ENCODE peak calls at places on chromosomes 11 and 22, in eight cellular contexts. Z is fibroblast of villous mesenchyme, U is Peyer's patch, P is heart left ventricle, L is K562, Q is sigmoid colon, O is foreskin fibroblast, W is GM23248. N is an unnamed sample.

GRCh38 chr11:130328420-130328819 is 13.7 kb upstream of the ZBTB44 start:
- DNase-seq in Z (no peak), L (no peak), W (no peak), O (no peak), U (no peak), Q (no peak), P (no peak), N (no peak)

GRCh38 chr11:67312187-67313021 is 9.1 kb downstream of the SSH3 start:
- DNase-seq in W (no peak), P (no peak), Q (no peak), L (peak), O (no peak), Z (no peak), U (no peak), N (peak)

GRCh38 chr11:124586247-124586860 is 16.6 kb downstream of the OR8A1 start:
- DNase-seq in U (no peak), P (peak), W (peak), Z (peak), O (peak), Q (no peak), L (peak), N (peak)

GRCh38 chr11:134126197-134126822 is 57.4 kb downstream of the JAM3 start:
- DNase-seq in L (no peak), Z (peak), P (no peak), Q (no peak), O (peak), W (peak), U (no peak), N (no peak)

GRCh38 chr11:123799438-123799837 is 6.7 kb downstream of the OR6M1 start:
- DNase-seq in W (no peak), Q (no peak), Z (no peak), P (no peak), O (no peak), U (no peak), L (no peak), N (no peak)

GRCh38 chr11:30789270-30789669 is 203.1 kb upstream of the MPPED2 start:
- DNase-seq in U (no peak), P (no peak), Q (no peak), L (no peak), W (peak), O (peak), Z (peak), N (no peak)

GRCh38 chr11:112769170-112769569 is 192.1 kb upstream of the NCAM1 start:
- DNase-seq in U (no peak), Q (no peak), W (no peak), P (no peak), L (no peak), O (no peak), Z (no peak), N (no peak)

GRCh38 chr11:91804057-91804456 is 420.6 kb upstream of the FAT3 start:
- DNase-seq in W (no peak), O (no peak), Z (no peak), Q (no peak), U (no peak), L (no peak), P (no peak), N (no peak)

GRCh38 chr11:1771700-1772099 is 8.0 kb upstream of the CTSD start:
- DNase-seq in Z (peak), U (peak), P (peak), Q (peak), W (peak), L (no peak), O (peak), N (peak)

GRCh38 chr11:13046626-13047570 is 37.8 kb downstream of the RASSF10 start:
- DNase-seq in L (no peak), Q (no peak), O (no peak), U (no peak), W (no peak), P (no peak), Z (no peak), N (no peak)

GRCh38 chr11:44036811-44037657 is 10.7 kb upstream of the ACCSL start:
- DNase-seq in P (peak), Q (peak), Z (peak), L (peak), O (peak), W (peak), U (peak), N (peak)

GRCh38 chr11:65899356-65900124 is 648 bp downstream of the FOSL1 start:
- DNase-seq in Z (peak), P (peak), Q (peak), L (peak), U (no peak), W (peak), O (peak), N (peak)
- H3K4me3 ChIP-seq in Z (peak), P (peak), Q (peak), L (peak), U (peak), W (peak), O (peak), N (peak)

GRCh38 chr11:116732740-116733385 is 39.9 kb downstream of the BUD13 start:
- DNase-seq in U (peak), Z (peak), W (peak), Q (no peak), O (peak), P (no peak), L (peak), N (peak)
- H3K4me3 ChIP-seq in U (no peak), Z (no peak), W (no peak), Q (no peak), O (no peak), P (no peak), L (no peak), N (no peak)

GRCh38 chr11:118148240-118148639 is 4.4 kb downstream of the SCN4B start:
- DNase-seq in O (no peak), Q (no peak), U (no peak), Z (no peak), W (no peak), P (no peak), L (no peak), N (no peak)

GRCh38 chr11:118147502-118147901 is 5.1 kb downstream of the SCN4B start:
- DNase-seq in P (no peak), Z (no peak), Q (no peak), U (no peak), L (no peak), W (no peak), O (no peak), N (no peak)

GRCh38 chr11:118145285-118146227 is 7.1 kb downstream of the SCN4B start:
- DNase-seq in W (peak), L (peak), U (peak), O (peak), P (peak), Q (peak), Z (peak), N (peak)

GRCh38 chr11:118144869-118145268 is 7.8 kb downstream of the SCN4B start:
- DNase-seq in L (no peak), W (no peak), Z (no peak), O (no peak), Q (no peak), U (no peak), P (no peak), N (no peak)

DNA sequence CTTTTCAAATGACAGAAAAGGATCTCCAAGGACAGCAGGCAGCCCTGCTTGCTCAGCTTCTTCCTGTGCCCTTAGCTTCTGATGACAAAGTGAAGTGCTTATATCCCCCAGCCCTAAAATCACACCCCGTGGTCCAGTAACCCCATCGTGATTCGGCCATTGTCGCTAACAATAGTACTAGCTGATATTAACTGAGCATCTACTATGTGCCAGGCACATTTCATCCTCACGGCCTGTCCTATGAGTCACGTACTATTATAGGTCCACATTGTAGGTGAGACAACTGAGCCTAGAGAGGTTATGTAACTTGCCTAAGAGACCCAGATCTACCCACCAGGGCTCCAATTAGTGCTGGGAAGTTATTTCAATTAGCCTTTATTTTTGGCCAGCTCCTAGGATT is 6.1 kb downstream of the SCN4B start:
- DNase-seq in W (no peak), U (no peak), Z (no peak), L (no peak), O (no peak), P (no peak), Q (no peak), N (no peak)
- H3K4me3 ChIP-seq in W (no peak), U (no peak), Z (no peak), L (no peak), O (no peak), P (no peak), Q (no peak), N (no peak)

DNA sequence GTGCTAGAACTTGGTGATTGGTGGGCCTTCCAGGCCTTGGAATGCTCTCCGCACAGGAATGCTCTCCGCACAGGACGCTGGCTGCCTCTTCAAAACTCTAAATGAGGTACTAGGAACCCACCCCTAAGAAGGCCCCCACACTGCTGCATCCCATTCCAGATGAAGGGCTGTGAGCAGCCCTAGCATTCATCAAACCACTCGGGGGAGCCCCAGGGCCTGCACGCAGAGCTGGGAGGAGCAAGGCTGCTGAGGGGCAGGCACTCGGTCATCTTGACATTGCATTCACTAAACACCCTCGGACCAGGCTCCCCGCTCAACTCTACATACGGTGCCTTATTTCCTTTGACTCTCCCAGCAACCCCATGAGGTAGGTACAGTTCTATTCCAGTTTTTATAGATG is 49.2 kb upstream of the EMID1 start:
- DNase-seq in Q (peak), Z (no peak), O (peak), P (no peak), W (peak), L (no peak), U (no peak), N (no peak)
- H3K4me3 ChIP-seq in Q (no peak), Z (no peak), O (no peak), P (no peak), W (no peak), L (no peak), U (no peak), N (no peak)

GRCh38 chr22:24427500-24428164 is at the start of gene ADORA2A:
- DNase-seq in P (peak), Z (no peak), O (no peak), W (no peak), U (peak), L (no peak), Q (no peak), N (peak)

GRCh38 chr22:24428751-24429410 is 1.5 kb downstream of the ADORA2A start:
- DNase-seq in P (peak), O (no peak), W (no peak), U (no peak), L (no peak), Z (no peak), Q (no peak), N (no peak)

GRCh38 chr22:24430431-24431308 is 3.3 kb downstream of the ADORA2A start:
- DNase-seq in L (no peak), Q (peak), W (no peak), Z (no peak), O (no peak), U (no peak), P (peak), N (no peak)

GRCh38 chr22:24431309-24432034 is 4.1 kb downstream of the ADORA2A start:
- DNase-seq in U (no peak), W (no peak), O (no peak), P (no peak), L (no peak), Z (no peak), Q (peak), N (no peak)

DNA sequence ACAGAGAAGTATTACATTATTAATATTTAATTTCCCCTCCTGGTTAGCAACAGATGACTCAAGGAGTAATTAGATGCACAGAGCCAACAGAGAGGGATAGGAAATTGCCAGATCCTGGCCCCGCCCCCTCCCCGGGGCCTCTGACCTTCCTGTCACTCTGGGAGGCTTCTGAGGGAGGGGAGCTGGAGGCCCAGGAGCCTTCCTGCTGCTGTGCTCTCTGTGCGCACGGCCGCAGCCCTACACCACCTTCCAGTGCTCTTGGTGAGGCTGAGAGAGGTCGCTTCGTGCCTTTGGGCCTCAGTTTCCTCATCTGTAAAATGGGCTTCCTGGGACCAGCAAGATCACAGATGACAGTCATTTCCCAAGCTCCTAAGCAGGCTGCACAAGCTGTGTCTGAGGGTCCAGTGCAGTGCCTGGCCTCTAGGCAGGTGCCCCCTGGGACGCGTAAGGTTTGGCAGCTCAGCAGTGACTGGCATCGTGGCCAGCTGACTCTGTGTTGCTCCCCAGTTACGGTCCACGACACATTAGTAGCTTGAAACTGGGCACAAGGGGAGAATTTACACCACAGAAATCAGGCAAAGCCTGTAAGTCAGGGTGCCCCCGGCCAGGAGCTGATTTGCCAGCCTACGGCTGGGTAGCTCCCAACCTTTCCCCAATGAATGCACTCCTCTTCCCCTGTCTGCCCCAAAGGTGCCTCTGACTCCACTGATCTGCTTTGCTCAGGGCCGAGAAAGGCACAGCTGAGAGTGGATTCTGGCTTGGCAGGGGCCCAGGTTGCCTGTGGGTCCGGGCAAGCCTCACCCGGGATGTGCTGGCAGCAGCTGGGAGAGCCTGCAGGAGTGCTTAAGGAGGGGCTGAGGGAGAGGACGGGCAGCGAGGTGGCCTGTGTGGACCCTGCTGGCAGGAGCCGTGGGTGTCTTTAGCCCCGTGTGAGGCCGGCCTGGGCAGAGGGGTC is 2.3 kb downstream of the ADORA2A start:
- DNase-seq in W (peak), Z (no peak), Q (peak), L (no peak), P (peak), O (peak), U (no peak), N (no peak)
- H3K4me3 ChIP-seq in W (no peak), Z (no peak), Q (no peak), L (no peak), P (no peak), O (no peak), U (no peak), N (no peak)

GRCh38 chr11:86954288-86955110 is 696 bp downstream of the FZD4 start:
- DNase-seq in U (no peak), W (peak), O (no peak), Z (no peak), Q (peak), L (peak), P (peak), N (peak)

GRCh38 chr11:86952221-86952875 is 2.8 kb downstream of the FZD4 start:
- DNase-seq in Z (peak), U (no peak), W (no peak), Q (no peak), P (no peak), L (no peak), O (no peak), N (no peak)

GRCh38 chr11:86951706-86952105 is 3.5 kb downstream of the FZD4 start:
- DNase-seq in P (no peak), W (no peak), Q (no peak), U (no peak), O (no peak), L (no peak), Z (no peak), N (no peak)

GRCh38 chr11:86955111-86955673 is at the start of gene FZD4:
- DNase-seq in P (peak), O (peak), L (peak), Q (peak), W (peak), U (peak), Z (peak), N (peak)

GRCh38 chr11:86952933-86953637 is 2.1 kb downstream of the FZD4 start:
- DNase-seq in W (peak), Q (no peak), L (no peak), Z (peak), U (no peak), P (no peak), O (no peak), N (no peak)
- H3K4me3 ChIP-seq in W (peak), Q (peak), L (no peak), Z (peak), U (peak), P (peak), O (peak), N (peak)

DNA sequence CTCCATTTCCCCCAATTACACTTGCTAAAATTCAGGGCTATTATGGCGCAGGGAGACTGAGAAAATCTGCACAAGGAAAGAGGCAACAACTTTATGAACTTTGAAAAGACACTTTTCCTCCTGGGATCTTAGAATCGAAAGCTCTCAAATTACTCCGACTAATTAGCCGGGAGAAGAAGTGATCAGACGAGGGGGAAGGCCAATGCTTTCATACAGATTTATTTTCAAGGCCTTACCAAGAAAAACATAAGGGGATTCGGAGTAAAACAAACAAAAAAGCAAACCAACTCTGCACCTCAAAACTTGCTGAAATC is 1.6 kb downstream of the PAX6 start:
- DNase-seq in Z (no peak), P (no peak), O (no peak), L (no peak), U (no peak), Q (no peak), W (no peak), N (no peak)
- H3K4me3 ChIP-seq in Z (no peak), P (peak), O (no peak), L (peak), U (peak), Q (no peak), W (peak), N (peak)

N was measured in transverse colon.